ENCODE peak calls at places on chromosome 22, in nine cellular contexts. S is HEK293T, D is hypothalamus, N is GM06990, B is fibroblast of mammary gland, H is RWPE1, P is psoas muscle, Z is cardiac muscle cell, O is H1. K is an unnamed sample.

GRCh38 chr22:39715778-39716495 is 145.4 kb downstream of the CACNA1I start:
- DNase-seq in P (no peak), O (no peak), D (no peak), N (no peak), S (no peak), H (no peak), Z (no peak), B (no peak), K (no peak)

GRCh38 chr22:50303848-50304527 is 3.5 kb downstream of the PLXNB2 start:
- DNase-seq in H (no peak), B (peak; percentile 19), S (no peak), D (peak; percentile 21), P (no peak), N (no peak), O (no peak), Z (no peak), K (peak; percentile 77)

GRCh38 chr22:25942989-25943411 is 201.0 kb downstream of the MYO18B start:
- DNase-seq in Z (no peak), P (peak; percentile 86), N (no peak), S (no peak), H (no peak), B (no peak), D (peak; percentile 26), O (no peak), K (peak; percentile 68)

GRCh38 chr22:49650336-49651241 is 177.1 kb downstream of the BRD1 start:
- DNase-seq in H (no peak), S (no peak), Z (no peak), P (peak; percentile 13), D (no peak), B (no peak), N (no peak), O (no peak), K (no peak)

GRCh38 chr22:38437416-38437815 is 17.6 kb downstream of the KCNJ4 start:
- DNase-seq in O (no peak), D (no peak), N (no peak), H (no peak), B (no peak), S (no peak), P (no peak), Z (no peak), K (no peak)

GRCh38 chr22:48739348-48740085 is 1088.2 kb downstream of the BRD1 start:
- DNase-seq in H (no peak), P (no peak), S (no peak), O (no peak), Z (no peak), N (no peak), D (no peak), B (no peak), K (no peak)

GRCh38 chr22:37180531-37181231 is 7.4 kb downstream of the C1QTNF6 start:
- DNase-seq in S (no peak), O (no peak), Z (no peak), D (no peak), B (no peak), N (no peak), H (no peak), P (peak; percentile 30), K (no peak)

GRCh38 chr22:22085702-22086500 is 103.3 kb upstream of the TOP3B start:
- DNase-seq in O (no peak), N (no peak), B (peak; percentile 62), Z (no peak), S (no peak), D (no peak), P (no peak), H (no peak), K (no peak)

GRCh38 chr22:34160117-34160758 is 240.0 kb upstream of the LARGE1 start:
- DNase-seq in B (no peak), P (no peak), Z (no peak), S (no peak), N (no peak), H (no peak), D (no peak), O (no peak), K (peak; percentile 33)

K was measured in H9.